ENCODE peak calls at places on chromosomes 5 and 9, in seven cellular contexts. One of them, this sample, is unnamed.

GRCh38 chr5:108101105-108101504 is 280.8 kb downstream of the FBXL17 start:
- DNase-seq in MM.1S: no peak
- DNase-seq in HCT116: no peak
- DNase-seq in astrocyte: peak
- DNase-seq in neural progenitor cell: no peak
- DNase-seq in endothelial cell of umbilical vein: no peak
- DNase-seq in hepatocyte: no peak
- DNase-seq in this sample: no peak

GRCh38 chr5:135426102-135427082 is 20.8 kb downstream of the DCANP1 start:
- DNase-seq in MM.1S: peak
- DNase-seq in HCT116: peak
- DNase-seq in astrocyte: peak
- DNase-seq in neural progenitor cell: peak
- DNase-seq in endothelial cell of umbilical vein: peak
- DNase-seq in hepatocyte: peak
- DNase-seq in this sample: peak

GRCh38 chr5:95838001-95838520 is 15.5 kb upstream of the GLRX start:
- DNase-seq in MM.1S: no peak
- DNase-seq in HCT116: no peak
- DNase-seq in astrocyte: no peak
- DNase-seq in neural progenitor cell: no peak
- DNase-seq in endothelial cell of umbilical vein: no peak
- DNase-seq in hepatocyte: no peak
- DNase-seq in this sample: no peak

GRCh38 chr5:153717287-153717686 is 226.8 kb downstream of the GRIA1 start:
- DNase-seq in MM.1S: no peak
- DNase-seq in HCT116: no peak
- DNase-seq in astrocyte: no peak
- DNase-seq in neural progenitor cell: no peak
- DNase-seq in endothelial cell of umbilical vein: no peak
- DNase-seq in hepatocyte: no peak
- DNase-seq in this sample: no peak

GRCh38 chr5:137796279-137796678 is 42.1 kb upstream of the HNRNPA0 start:
- DNase-seq in MM.1S: no peak
- DNase-seq in HCT116: no peak
- DNase-seq in astrocyte: no peak
- DNase-seq in neural progenitor cell: no peak
- DNase-seq in endothelial cell of umbilical vein: no peak
- DNase-seq in hepatocyte: no peak
- DNase-seq in this sample: no peak

GRCh38 chr5:3996871-3997410 is 401.3 kb downstream of the IRX1 start:
- DNase-seq in MM.1S: no peak
- DNase-seq in HCT116: no peak
- DNase-seq in astrocyte: no peak
- DNase-seq in neural progenitor cell: no peak
- DNase-seq in endothelial cell of umbilical vein: no peak
- DNase-seq in hepatocyte: no peak
- DNase-seq in this sample: no peak

GRCh38 chr5:39364367-39364766 is at the start of gene C9:
- DNase-seq in MM.1S: no peak
- DNase-seq in HCT116: no peak
- DNase-seq in astrocyte: no peak
- DNase-seq in neural progenitor cell: no peak
- DNase-seq in endothelial cell of umbilical vein: no peak
- DNase-seq in hepatocyte: no peak
- DNase-seq in this sample: no peak

GRCh38 chr9:14270358-14271077 is 43.4 kb downstream of the NFIB start:
- DNase-seq in MM.1S: no peak
- DNase-seq in HCT116: no peak
- DNase-seq in astrocyte: peak
- DNase-seq in neural progenitor cell: no peak
- DNase-seq in endothelial cell of umbilical vein: peak
- DNase-seq in hepatocyte: peak
- DNase-seq in this sample: no peak

GRCh38 chr5:142512041-142512679 is 173.7 kb downstream of the FGF1 start:
- DNase-seq in MM.1S: no peak
- DNase-seq in HCT116: no peak
- DNase-seq in astrocyte: no peak
- DNase-seq in neural progenitor cell: peak
- DNase-seq in endothelial cell of umbilical vein: no peak
- DNase-seq in hepatocyte: no peak
- DNase-seq in this sample: no peak

GRCh38 chr5:133778636-133779035 is 166.3 kb upstream of the FSTL4 start:
- DNase-seq in MM.1S: no peak
- DNase-seq in HCT116: no peak
- DNase-seq in astrocyte: no peak
- DNase-seq in neural progenitor cell: no peak
- DNase-seq in endothelial cell of umbilical vein: no peak
- DNase-seq in hepatocyte: no peak
- DNase-seq in this sample: no peak

GRCh38 chr5:141359790-141360426 is at the start of gene PCDHGB2:
- DNase-seq in MM.1S: peak
- DNase-seq in HCT116: peak
- DNase-seq in astrocyte: peak
- DNase-seq in neural progenitor cell: peak
- DNase-seq in endothelial cell of umbilical vein: peak
- DNase-seq in hepatocyte: no peak
- DNase-seq in this sample: no peak

GRCh38 chr9:93560991-93561390 is 15.4 kb upstream of the PHF2 start:
- DNase-seq in MM.1S: no peak
- DNase-seq in HCT116: no peak
- DNase-seq in astrocyte: no peak
- DNase-seq in neural progenitor cell: no peak
- DNase-seq in endothelial cell of umbilical vein: no peak
- DNase-seq in hepatocyte: no peak
- DNase-seq in this sample: no peak

GRCh38 chr5:172113036-172113435 is 75.0 kb downstream of the STK10 start:
- DNase-seq in MM.1S: no peak
- DNase-seq in HCT116: no peak
- DNase-seq in astrocyte: peak
- DNase-seq in neural progenitor cell: no peak
- DNase-seq in endothelial cell of umbilical vein: no peak
- DNase-seq in hepatocyte: no peak
- DNase-seq in this sample: no peak

GRCh38 chr5:9332026-9332425 is 213.8 kb downstream of the SEMA5A start:
- DNase-seq in MM.1S: no peak
- DNase-seq in HCT116: no peak
- DNase-seq in astrocyte: no peak
- DNase-seq in neural progenitor cell: no peak
- DNase-seq in endothelial cell of umbilical vein: no peak
- DNase-seq in hepatocyte: no peak
- DNase-seq in this sample: no peak

GRCh38 chr5:102296229-102296817 is at the start of gene SLCO4C1:
- DNase-seq in MM.1S: peak
- DNase-seq in HCT116: no peak
- DNase-seq in astrocyte: peak
- DNase-seq in neural progenitor cell: peak
- DNase-seq in endothelial cell of umbilical vein: peak
- DNase-seq in hepatocyte: peak
- DNase-seq in this sample: peak

GRCh38 chr5:82222597-82223574 is 55.3 kb downstream of the RPS23 start:
- DNase-seq in MM.1S: no peak
- DNase-seq in HCT116: no peak
- DNase-seq in astrocyte: peak
- DNase-seq in neural progenitor cell: no peak
- DNase-seq in endothelial cell of umbilical vein: no peak
- DNase-seq in hepatocyte: no peak
- DNase-seq in this sample: peak

DNA sequence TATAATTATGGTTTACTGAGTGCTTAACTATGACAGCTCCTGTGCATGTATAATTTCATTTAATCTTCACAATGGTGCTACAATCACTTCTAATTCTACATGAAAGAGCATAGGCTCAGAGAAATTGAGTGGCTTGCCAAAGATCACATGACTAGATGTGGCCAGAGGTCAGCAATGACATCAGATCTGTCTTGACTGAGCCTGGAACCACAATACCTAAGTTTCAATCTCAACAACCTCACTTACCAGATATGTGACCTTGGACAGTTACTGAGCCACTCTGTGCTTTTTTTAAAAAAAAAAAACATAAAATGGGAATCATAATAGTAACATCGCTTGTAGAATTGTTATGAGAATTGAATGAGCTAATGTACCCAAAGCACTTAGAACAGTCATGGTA is 130.7 kb downstream of the TRIM32 start:
- DNase-seq in MM.1S: no peak
- DNase-seq in HCT116: no peak
- DNase-seq in astrocyte: no peak
- DNase-seq in neural progenitor cell: no peak
- DNase-seq in endothelial cell of umbilical vein: no peak
- DNase-seq in hepatocyte: no peak
- DNase-seq in this sample: no peak
- TF ChIP-seq CTCF in MM.1S: no peak
- TF ChIP-seq CTCF in HCT116: no peak
- TF ChIP-seq CTCF in astrocyte: no peak
- TF ChIP-seq CTCF in neural progenitor cell: no peak
- TF ChIP-seq CTCF in endothelial cell of umbilical vein: no peak
- TF ChIP-seq CTCF in hepatocyte: no peak
- TF ChIP-seq CTCF in this sample: no peak

GRCh38 chr9:97413462-97413861 is 1.6 kb downstream of the TDRD7 start:
- DNase-seq in MM.1S: no peak
- DNase-seq in HCT116: no peak
- DNase-seq in astrocyte: no peak
- DNase-seq in neural progenitor cell: no peak
- DNase-seq in endothelial cell of umbilical vein: no peak
- DNase-seq in hepatocyte: no peak
- DNase-seq in this sample: no peak

GRCh38 chr9:97412628-97413382 is 909 bp downstream of the TDRD7 start:
- DNase-seq in MM.1S: no peak
- DNase-seq in HCT116: no peak
- DNase-seq in astrocyte: no peak
- DNase-seq in neural progenitor cell: no peak
- DNase-seq in endothelial cell of umbilical vein: peak
- DNase-seq in hepatocyte: no peak
- DNase-seq in this sample: peak

GRCh38 chr9:97415146-97415545 is 3.2 kb downstream of the TDRD7 start:
- DNase-seq in MM.1S: no peak
- DNase-seq in HCT116: no peak
- DNase-seq in astrocyte: no peak
- DNase-seq in neural progenitor cell: no peak
- DNase-seq in endothelial cell of umbilical vein: no peak
- DNase-seq in hepatocyte: no peak
- DNase-seq in this sample: no peak

GRCh38 chr9:97411440-97411788 is 482 bp upstream of the TDRD7 start:
- DNase-seq in MM.1S: no peak
- DNase-seq in HCT116: no peak
- DNase-seq in astrocyte: no peak
- DNase-seq in neural progenitor cell: no peak
- DNase-seq in endothelial cell of umbilical vein: no peak
- DNase-seq in hepatocyte: no peak
- DNase-seq in this sample: no peak

DNA sequence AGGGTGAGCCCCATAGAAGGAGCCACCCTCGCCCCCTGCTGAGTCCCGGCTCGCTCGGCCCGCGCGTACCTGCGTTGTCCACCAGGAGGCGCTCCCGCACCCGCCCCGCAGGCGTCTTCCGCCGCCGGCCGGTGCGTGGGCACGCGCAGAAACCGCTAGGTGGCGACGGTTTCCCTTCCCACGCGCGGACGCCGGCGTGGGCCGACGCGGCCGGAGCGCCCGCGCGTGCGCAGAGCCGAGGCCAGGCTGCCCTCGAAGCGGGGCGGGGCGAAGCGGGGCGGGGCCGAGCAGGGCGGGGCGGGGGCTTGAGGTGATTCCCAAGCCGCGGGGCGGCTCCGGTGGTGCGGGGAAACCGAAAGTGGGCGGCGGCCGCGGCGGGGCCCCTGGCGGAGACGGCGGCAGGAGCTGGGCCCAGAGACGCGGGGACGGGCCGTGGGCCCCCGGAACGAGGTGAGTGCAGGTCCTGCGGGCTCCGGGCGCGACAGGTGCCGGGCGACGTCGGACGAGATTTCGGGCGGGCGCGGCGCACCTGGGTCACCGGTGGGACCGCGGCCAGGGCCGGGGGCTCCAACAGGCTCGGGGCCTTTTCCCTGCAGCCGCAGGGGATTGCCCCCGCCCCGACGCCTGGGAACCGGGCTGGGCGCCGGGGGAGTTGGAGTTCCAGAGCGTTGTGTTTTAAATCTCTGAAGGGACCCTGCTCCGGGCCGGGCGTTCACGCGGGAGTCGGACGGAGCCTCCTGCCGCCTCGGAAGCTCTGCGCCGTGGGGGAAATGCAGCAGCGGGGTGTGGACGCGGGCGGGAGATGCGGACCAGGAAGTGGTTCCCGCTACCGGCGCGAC is at the start of gene TDRD7:
- DNase-seq in MM.1S: peak
- DNase-seq in HCT116: peak
- DNase-seq in astrocyte: peak
- DNase-seq in neural progenitor cell: peak
- DNase-seq in endothelial cell of umbilical vein: peak
- DNase-seq in hepatocyte: peak
- DNase-seq in this sample: peak
- TF ChIP-seq EZH2 in MM.1S: no peak
- TF ChIP-seq EZH2 in HCT116: no peak
- TF ChIP-seq EZH2 in astrocyte: no peak
- TF ChIP-seq EZH2 in neural progenitor cell: peak
- TF ChIP-seq EZH2 in endothelial cell of umbilical vein: no peak
- TF ChIP-seq EZH2 in hepatocyte: no peak
- TF ChIP-seq EZH2 in this sample: no peak

DNA sequence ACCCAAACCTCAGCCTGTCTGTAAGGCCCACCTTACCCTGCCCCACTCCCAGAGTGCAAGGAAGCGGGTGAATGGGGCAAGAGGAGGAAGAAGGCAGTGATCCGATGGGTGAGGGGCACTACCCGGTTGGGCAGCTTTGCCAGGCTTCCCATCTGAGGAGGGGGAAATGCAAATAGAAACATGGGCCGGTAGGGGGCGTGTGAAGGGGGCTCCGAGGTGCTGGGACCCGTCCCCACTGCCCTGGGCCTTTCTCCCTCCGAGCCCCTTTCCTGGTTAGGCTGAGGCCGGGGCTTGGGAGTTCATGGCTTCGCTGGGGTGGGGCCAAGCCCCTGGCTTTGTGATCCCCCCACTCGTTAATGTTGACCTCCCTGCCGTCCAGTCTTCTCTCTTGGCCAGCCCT is 23.6 kb upstream of the MYORG start:
- DNase-seq in MM.1S: no peak
- DNase-seq in HCT116: no peak
- DNase-seq in astrocyte: no peak
- DNase-seq in neural progenitor cell: peak
- DNase-seq in endothelial cell of umbilical vein: no peak
- DNase-seq in hepatocyte: no peak
- DNase-seq in this sample: no peak
- TF ChIP-seq CTCF in MM.1S: no peak
- TF ChIP-seq CTCF in HCT116: no peak
- TF ChIP-seq CTCF in astrocyte: no peak
- TF ChIP-seq CTCF in neural progenitor cell: peak
- TF ChIP-seq CTCF in endothelial cell of umbilical vein: no peak
- TF ChIP-seq CTCF in hepatocyte: no peak
- TF ChIP-seq CTCF in this sample: no peak

GRCh38 chr5:69493235-69493925 is 790 bp downstream of the OCLN start:
- DNase-seq in MM.1S: peak
- DNase-seq in HCT116: no peak
- DNase-seq in astrocyte: peak
- DNase-seq in neural progenitor cell: peak
- DNase-seq in endothelial cell of umbilical vein: peak
- DNase-seq in hepatocyte: peak
- DNase-seq in this sample: peak
- TF ChIP-seq EZH2 in MM.1S: no peak
- TF ChIP-seq EZH2 in HCT116: no peak
- TF ChIP-seq EZH2 in astrocyte: peak
- TF ChIP-seq EZH2 in neural progenitor cell: no peak
- TF ChIP-seq EZH2 in endothelial cell of umbilical vein: no peak
- TF ChIP-seq EZH2 in hepatocyte: peak
- TF ChIP-seq EZH2 in this sample: no peak

GRCh38 chr9:125517577-125517976 is 189.4 kb downstream of the MAPKAP1 start:
- DNase-seq in MM.1S: no peak
- DNase-seq in HCT116: no peak
- DNase-seq in astrocyte: no peak
- DNase-seq in neural progenitor cell: no peak
- DNase-seq in endothelial cell of umbilical vein: no peak
- DNase-seq in hepatocyte: no peak
- DNase-seq in this sample: no peak
- TF ChIP-seq CTCF in MM.1S: no peak
- TF ChIP-seq CTCF in HCT116: no peak
- TF ChIP-seq CTCF in astrocyte: no peak
- TF ChIP-seq CTCF in neural progenitor cell: no peak
- TF ChIP-seq CTCF in endothelial cell of umbilical vein: no peak
- TF ChIP-seq CTCF in hepatocyte: no peak
- TF ChIP-seq CTCF in this sample: no peak

This sample was measured in mammary epithelial cell.